ENCODE peak calls at places on chromosomes 12 and 14, in ten cellular contexts. H, N, J, Y, A, D, I, O, E and T are unnamed samples.

GRCh38 chr12:123149088-123149827 is 1.6 kb downstream of the PITPNM2 start:
- DNase-seq in Y (no peak), E (peak), I (no peak), H (peak), A (no peak), J (no peak), D (no peak), O (no peak), N (no peak), T (no peak)

GRCh38 chr12:109261939-109262338 is 47.1 kb downstream of the FOXN4 start:
- DNase-seq in Y (no peak), A (no peak), J (no peak), H (no peak), D (no peak), E (no peak), O (no peak), I (no peak), N (no peak), T (no peak)

GRCh38 chr12:50283924-50284236 is 560 bp upstream of the LIMA1 start:
- DNase-seq in A (no peak), J (no peak), O (no peak), E (no peak), N (peak), D (no peak), I (no peak), Y (peak), H (no peak), T (no peak)

GRCh38 chr12:496736-497135 is 37.0 kb downstream of the B4GALNT3 start:
- DNase-seq in E (no peak), A (no peak), Y (no peak), I (no peak), N (no peak), D (no peak), J (no peak), H (no peak), O (no peak), T (no peak)

GRCh38 chr12:56346663-56347062 is 8.0 kb downstream of the IL23A start:
- DNase-seq in H (no peak), I (no peak), A (peak), O (no peak), E (peak), N (no peak), Y (no peak), J (no peak), D (no peak), T (no peak)

GRCh38 chr12:101969-102878 is 35.7 kb downstream of the IQSEC3 start:
- DNase-seq in Y (no peak), N (no peak), H (no peak), O (peak), I (no peak), E (peak), D (no peak), A (no peak), J (no peak), T (no peak)

GRCh38 chr14:57692671-57693070 is 173.2 kb downstream of the SLC35F4 start:
- DNase-seq in I (peak), A (no peak), E (peak), Y (no peak), O (peak), J (no peak), D (no peak), H (no peak), N (no peak), T (peak)

GRCh38 chr14:35944847-35945246 is 118.7 kb downstream of the BRMS1L start:
- DNase-seq in N (no peak), J (peak), E (peak), D (no peak), I (peak), A (no peak), O (peak), H (no peak), Y (peak), T (no peak)

GRCh38 chr12:41188058-41188840 is at the start of gene PDZRN4:
- DNase-seq in H (peak), J (peak), N (no peak), E (peak), I (no peak), O (no peak), Y (no peak), D (peak), A (no peak), T (no peak)

GRCh38 chr12:53251477-53252348 is 16.4 kb upstream of the ESPL1 start:
- DNase-seq in J (peak), E (peak), D (peak), N (peak), A (peak), H (peak), O (peak), I (peak), Y (peak), T (no peak)

GRCh38 chr14:92603309-92604257 is 90.0 kb downstream of the RIN3 start:
- DNase-seq in A (peak), N (no peak), H (peak), I (peak), D (no peak), E (peak), J (peak), Y (no peak), O (no peak), T (peak)

GRCh38 chr12:5201554-5202243 is 158.0 kb downstream of the KCNA5 start:
- DNase-seq in Y (no peak), I (peak), E (peak), H (no peak), J (no peak), D (no peak), N (no peak), A (no peak), O (no peak), T (no peak)

GRCh38 chr12:1532796-1533195 is 61.6 kb downstream of the FBXL14 start:
- DNase-seq in H (no peak), D (no peak), J (no peak), Y (no peak), A (no peak), E (no peak), N (no peak), I (no peak), O (no peak), T (no peak)

GRCh38 chr14:67432088-67432564 is 20.2 kb upstream of the PLEK2 start:
- DNase-seq in E (no peak), Y (no peak), O (no peak), I (no peak), H (no peak), J (no peak), A (no peak), N (no peak), D (no peak), T (no peak)

GRCh38 chr12:59940676-59941342 is 345.0 kb downstream of the SLC16A7 start:
- DNase-seq in I (no peak), E (no peak), H (no peak), A (no peak), Y (no peak), O (no peak), D (no peak), N (no peak), J (no peak), T (no peak)

GRCh38 chr14:84937044-84937443 is 592.9 kb upstream of the FLRT2 start:
- DNase-seq in I (no peak), J (no peak), H (no peak), Y (no peak), E (no peak), O (no peak), A (no peak), D (no peak), N (peak), T (no peak)

GRCh38 chr12:45718306-45718705 is 11.2 kb upstream of the ARID2 start:
- DNase-seq in H (no peak), D (no peak), E (no peak), A (no peak), Y (no peak), J (no peak), N (no peak), O (no peak), I (no peak), T (no peak)

GRCh38 chr14:23351681-23352505 is 794 bp downstream of the SLC22A17 start:
- DNase-seq in J (no peak), H (no peak), Y (no peak), N (no peak), D (no peak), I (no peak), A (no peak), O (no peak), E (no peak), T (no peak)

GRCh38 chr12:43069768-43070221 is 480.2 kb upstream of the PRICKLE1 start:
- DNase-seq in J (no peak), D (no peak), H (no peak), E (no peak), O (no peak), A (no peak), Y (no peak), I (no peak), N (peak), T (no peak)

GRCh38 chr12:54002915-54003339 is 3.0 kb downstream of the HOXC9 start:
- DNase-seq in I (no peak), Y (no peak), A (no peak), D (no peak), J (no peak), E (no peak), O (no peak), H (no peak), N (no peak), T (no peak)

GRCh38 chr14:69606258-69606657 is 5.1 kb upstream of the SUSD6 start:
- DNase-seq in J (peak), D (no peak), O (no peak), H (no peak), Y (no peak), E (no peak), N (no peak), I (no peak), A (no peak), T (no peak)

GRCh38 chr12:102954143-102954542 is 3.3 kb upstream of the ASCL1 start:
- DNase-seq in Y (no peak), A (no peak), I (no peak), D (no peak), H (no peak), O (no peak), N (no peak), E (no peak), J (no peak), T (no peak)

GRCh38 chr12:102950107-102950949 is 7.1 kb upstream of the ASCL1 start:
- DNase-seq in O (no peak), Y (no peak), D (no peak), A (no peak), I (no peak), H (peak), E (peak), N (no peak), J (no peak), T (no peak)

GRCh38 chr12:102953221-102953620 is 4.3 kb upstream of the ASCL1 start:
- DNase-seq in I (no peak), O (no peak), H (no peak), Y (no peak), D (no peak), E (no peak), N (no peak), A (no peak), J (no peak), T (no peak)

GRCh38 chr12:102948941-102949352 is 8.5 kb upstream of the ASCL1 start:
- DNase-seq in J (peak), H (peak), I (peak), N (peak), D (peak), A (peak), O (peak), Y (peak), E (peak), T (peak)

GRCh38 chr12:102950950-102951490 is 6.5 kb upstream of the ASCL1 start:
- DNase-seq in N (no peak), A (no peak), I (no peak), Y (no peak), O (no peak), J (no peak), E (no peak), D (no peak), H (no peak), T (no peak)
- H3K4me3 ChIP-seq in N (no peak), A (no peak), I (no peak), Y (no peak), O (no peak), J (no peak), E (no peak), D (no peak), H (no peak), T (no peak)

GRCh38 chr14:106845286-106846087 is 1319.1 kb downstream of the TMEM121 start:
- DNase-seq in E (peak), J (peak), O (peak), I (peak), Y (peak), A (peak), H (no peak), D (no peak), N (peak), T (peak)

GRCh38 chr14:106846218-106846617 is 1319.8 kb downstream of the TMEM121 start:
- DNase-seq in I (no peak), Y (no peak), O (peak), H (no peak), J (no peak), D (no peak), E (no peak), A (no peak), N (no peak), T (peak)

GRCh38 chr14:106848330-106849121 is 1322.1 kb downstream of the TMEM121 start:
- DNase-seq in J (peak), N (peak), I (peak), D (no peak), A (no peak), Y (peak), H (no peak), E (peak), O (peak), T (peak)

DNA sequence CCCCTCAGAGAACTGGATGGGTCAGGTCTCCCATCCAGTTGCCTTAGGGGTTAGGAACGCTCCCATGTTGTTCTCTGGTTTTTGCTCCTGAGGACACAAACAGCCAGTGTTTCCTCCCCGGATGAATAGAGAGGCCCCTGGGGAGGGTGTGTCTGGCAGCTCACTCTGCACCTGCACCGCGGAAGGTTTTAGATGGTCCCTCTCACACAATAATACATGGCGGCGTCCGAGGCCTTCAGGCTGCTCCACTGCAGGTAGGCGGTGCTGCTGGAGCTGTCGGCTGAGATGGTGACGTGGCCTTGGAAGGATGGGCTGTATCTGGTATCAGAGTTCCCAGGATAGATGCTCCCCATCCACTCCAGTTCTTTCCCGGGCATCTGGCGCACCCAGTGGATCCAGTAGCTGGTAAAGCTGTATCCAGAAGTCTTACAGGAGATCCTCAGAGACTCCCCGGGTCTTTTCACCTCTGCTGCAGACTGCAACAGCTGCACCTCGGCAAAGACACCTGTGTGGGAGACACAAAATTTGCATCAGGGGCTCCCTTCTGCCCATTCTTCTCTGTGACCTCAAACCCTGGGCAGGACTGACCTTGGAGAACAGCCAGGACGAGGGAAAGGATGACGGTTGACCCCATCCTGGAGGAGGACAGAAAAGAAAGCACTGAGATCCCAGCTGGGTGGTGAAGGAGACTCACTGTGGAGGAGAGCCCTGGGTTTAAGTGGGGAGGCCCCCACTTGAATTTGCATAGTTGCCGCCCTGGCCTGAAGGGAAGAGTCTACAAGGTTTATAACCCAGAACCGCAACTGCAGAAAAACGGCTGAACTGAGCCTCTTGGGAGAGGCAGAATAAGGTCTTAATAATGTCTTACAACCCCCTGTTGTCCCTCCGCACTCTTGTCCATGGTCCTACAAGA is 1324.8 kb downstream of the TMEM121 start:
- DNase-seq in I (no peak), Y (no peak), D (no peak), J (peak), N (no peak), O (peak), A (no peak), E (no peak), H (no peak), T (no peak)
- H3K4me3 ChIP-seq in I (no peak), Y (no peak), D (no peak), J (no peak), N (no peak), O (peak), A (no peak), E (no peak), H (no peak), T (no peak)

GRCh38 chr12:6790496-6791150 is 1.3 kb downstream of the CD4 start:
- DNase-seq in J (no peak), A (no peak), I (no peak), D (no peak), N (no peak), Y (peak), E (no peak), O (no peak), H (no peak), T (no peak)
- H3K4me3 ChIP-seq in J (peak), A (peak), I (no peak), D (no peak), N (no peak), Y (no peak), E (no peak), O (no peak), H (peak), T (no peak)

DNA sequence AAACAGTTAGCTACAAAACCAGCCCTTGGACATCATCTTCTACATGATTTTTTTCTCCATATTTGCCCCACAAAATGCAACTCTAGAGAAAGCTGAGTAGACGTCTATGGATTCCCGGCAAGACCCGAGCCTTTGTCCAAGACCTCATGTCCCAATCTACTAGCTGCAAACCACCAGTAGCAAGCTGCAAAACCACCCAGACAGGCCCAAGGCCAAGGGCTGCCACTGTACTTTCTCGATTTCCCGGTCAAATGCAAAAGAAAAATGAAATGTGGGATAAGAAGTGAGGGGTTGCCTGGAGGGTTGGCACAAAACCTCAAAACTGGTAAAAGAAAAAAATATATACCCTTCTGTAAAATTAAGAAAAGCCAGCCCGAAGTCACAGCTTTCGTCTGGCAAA is 2.9 kb upstream of the SIX6 start:
- DNase-seq in J (no peak), Y (no peak), I (no peak), N (no peak), D (no peak), O (no peak), E (no peak), H (no peak), A (no peak), T (no peak)
- H3K4me3 ChIP-seq in J (no peak), Y (no peak), I (no peak), N (no peak), D (no peak), O (no peak), E (no peak), H (no peak), A (no peak), T (peak)

GRCh38 chr14:65290830-65291229 is 121.7 kb upstream of the FUT8 start:
- DNase-seq in O (no peak), D (no peak), A (no peak), N (no peak), H (no peak), Y (no peak), J (no peak), I (peak), E (peak), T (no peak)

GRCh38 chr14:65286443-65286842 is 126.1 kb upstream of the FUT8 start:
- DNase-seq in N (no peak), D (no peak), J (no peak), Y (peak), A (no peak), E (peak), H (no peak), I (peak), O (peak), T (peak)

GRCh38 chr14:65291561-65291960 is 121.0 kb upstream of the FUT8 start:
- DNase-seq in H (no peak), Y (no peak), O (no peak), N (no peak), D (no peak), J (no peak), A (no peak), E (no peak), I (no peak), T (no peak)

GRCh38 chr14:65282909-65283253 is 129.6 kb upstream of the FUT8 start:
- DNase-seq in H (no peak), I (no peak), N (no peak), O (peak), D (no peak), E (no peak), J (no peak), Y (no peak), A (no peak), T (no peak)

DNA sequence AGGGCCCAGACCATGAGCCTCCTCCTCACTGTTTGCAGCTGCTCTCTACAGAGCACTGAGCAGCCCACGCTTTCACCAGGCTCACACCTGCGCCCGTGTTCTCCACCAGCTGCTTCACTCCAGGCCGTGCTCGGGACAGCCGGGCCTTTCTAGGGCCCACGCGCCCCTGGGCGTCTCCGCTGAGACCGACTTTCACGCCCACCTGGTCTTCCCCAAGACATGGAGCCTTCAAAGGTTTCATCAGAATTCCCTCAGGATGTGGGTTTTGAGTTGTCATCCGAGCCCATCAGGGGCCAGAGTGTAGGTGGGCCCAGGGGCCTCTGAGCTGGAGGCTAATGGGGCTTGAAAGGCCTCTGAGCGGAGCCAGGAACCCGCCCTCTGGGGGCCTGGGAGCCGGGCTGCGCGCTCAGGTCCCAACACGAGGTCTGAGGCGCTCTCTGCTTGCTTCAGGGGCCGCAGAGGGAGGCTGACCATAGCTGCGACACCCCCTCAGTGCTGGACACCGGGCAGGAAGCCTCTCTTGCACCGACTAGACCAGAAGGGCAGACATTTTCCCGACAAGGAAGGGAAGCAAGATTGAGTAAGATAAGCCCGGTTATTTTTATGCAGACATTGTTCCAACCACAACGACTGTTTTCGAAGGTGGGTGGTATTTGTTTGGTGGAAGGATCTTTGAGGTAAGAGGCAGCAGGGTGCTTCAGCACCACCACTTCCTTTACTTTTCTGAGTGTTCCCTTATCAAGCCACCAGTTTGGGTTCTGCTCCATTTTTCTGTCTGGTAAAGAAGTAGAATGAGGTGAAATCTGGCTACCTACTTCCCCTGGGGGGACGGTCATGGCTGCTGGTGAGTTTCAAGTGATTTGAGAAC is 125.0 kb upstream of the FUT8 start:
- DNase-seq in Y (peak), O (peak), A (peak), N (no peak), D (no peak), H (no peak), J (peak), E (no peak), I (no peak), T (peak)
- H3K4me3 ChIP-seq in Y (no peak), O (peak), A (peak), N (no peak), D (no peak), H (no peak), J (no peak), E (no peak), I (no peak), T (peak)